ENCODE peak calls at places on chromosomes 1 and 21, in nine cellular contexts. One of them, this sample, is unnamed. For H3K4me1 and H3K36me3, the result is how much of the 10 kb centered on the place peaks cover.

GRCh38 chr1:64228181-64228957 is 24.9 kb downstream of the UBE2U start:
- DNase-seq in cardiac muscle cell: no peak
- DNase-seq in mammary epithelial cell: peak
- DNase-seq in keratinocyte: no peak
- DNase-seq in GM23248: peak
- DNase-seq in GM23338: no peak
- DNase-seq in hepatocyte: no peak
- DNase-seq in esophagus muscularis mucosa: no peak
- DNase-seq in PC-9: no peak
- DNase-seq in this sample: no peak

GRCh38 chr21:45129231-45129923 is 55.0 kb downstream of the ADARB1 start:
- DNase-seq in cardiac muscle cell: peak
- DNase-seq in mammary epithelial cell: peak
- DNase-seq in keratinocyte: peak
- DNase-seq in GM23248: peak
- DNase-seq in GM23338: no peak
- DNase-seq in hepatocyte: no peak
- DNase-seq in esophagus muscularis mucosa: no peak
- DNase-seq in PC-9: peak
- DNase-seq in this sample: no peak

GRCh38 chr1:63967901-63968300 is 194.1 kb downstream of the ROR1 start:
- DNase-seq in cardiac muscle cell: no peak
- DNase-seq in mammary epithelial cell: no peak
- DNase-seq in keratinocyte: no peak
- DNase-seq in GM23248: peak
- DNase-seq in GM23338: no peak
- DNase-seq in hepatocyte: no peak
- DNase-seq in esophagus muscularis mucosa: no peak
- DNase-seq in PC-9: no peak
- DNase-seq in this sample: no peak

GRCh38 chr1:109281680-109282496 is 1.1 kb downstream of the PSRC1 start:
- DNase-seq in cardiac muscle cell: no peak
- DNase-seq in mammary epithelial cell: no peak
- DNase-seq in keratinocyte: no peak
- DNase-seq in GM23248: peak
- DNase-seq in GM23338: no peak
- DNase-seq in hepatocyte: no peak
- DNase-seq in esophagus muscularis mucosa: no peak
- DNase-seq in PC-9: no peak
- DNase-seq in this sample: peak

GRCh38 chr1:30743584-30744059 is 14.0 kb downstream of the LAPTM5 start:
- DNase-seq in cardiac muscle cell: no peak
- DNase-seq in mammary epithelial cell: peak
- DNase-seq in keratinocyte: no peak
- DNase-seq in GM23248: no peak
- DNase-seq in GM23338: no peak
- DNase-seq in hepatocyte: no peak
- DNase-seq in esophagus muscularis mucosa: no peak
- DNase-seq in PC-9: no peak
- DNase-seq in this sample: no peak

GRCh38 chr1:201820413-201820812 is 8.5 kb upstream of the IPO9 start:
- DNase-seq in cardiac muscle cell: no peak
- DNase-seq in mammary epithelial cell: no peak
- DNase-seq in keratinocyte: no peak
- DNase-seq in GM23248: no peak
- DNase-seq in GM23338: no peak
- DNase-seq in hepatocyte: no peak
- DNase-seq in esophagus muscularis mucosa: no peak
- DNase-seq in PC-9: no peak
- DNase-seq in this sample: no peak

GRCh38 chr1:208101661-208102431 is 142.3 kb downstream of the PLXNA2 start:
- DNase-seq in cardiac muscle cell: no peak
- DNase-seq in mammary epithelial cell: no peak
- DNase-seq in keratinocyte: no peak
- DNase-seq in GM23248: peak
- DNase-seq in GM23338: peak
- DNase-seq in hepatocyte: no peak
- DNase-seq in esophagus muscularis mucosa: no peak
- DNase-seq in PC-9: no peak
- DNase-seq in this sample: no peak

GRCh38 chr1:201302168-201302896 is 19.0 kb downstream of the PKP1 start:
- DNase-seq in cardiac muscle cell: no peak
- DNase-seq in mammary epithelial cell: peak
- DNase-seq in keratinocyte: no peak
- DNase-seq in GM23248: peak
- DNase-seq in GM23338: no peak
- DNase-seq in hepatocyte: no peak
- DNase-seq in esophagus muscularis mucosa: no peak
- DNase-seq in PC-9: no peak
- DNase-seq in this sample: no peak

DNA sequence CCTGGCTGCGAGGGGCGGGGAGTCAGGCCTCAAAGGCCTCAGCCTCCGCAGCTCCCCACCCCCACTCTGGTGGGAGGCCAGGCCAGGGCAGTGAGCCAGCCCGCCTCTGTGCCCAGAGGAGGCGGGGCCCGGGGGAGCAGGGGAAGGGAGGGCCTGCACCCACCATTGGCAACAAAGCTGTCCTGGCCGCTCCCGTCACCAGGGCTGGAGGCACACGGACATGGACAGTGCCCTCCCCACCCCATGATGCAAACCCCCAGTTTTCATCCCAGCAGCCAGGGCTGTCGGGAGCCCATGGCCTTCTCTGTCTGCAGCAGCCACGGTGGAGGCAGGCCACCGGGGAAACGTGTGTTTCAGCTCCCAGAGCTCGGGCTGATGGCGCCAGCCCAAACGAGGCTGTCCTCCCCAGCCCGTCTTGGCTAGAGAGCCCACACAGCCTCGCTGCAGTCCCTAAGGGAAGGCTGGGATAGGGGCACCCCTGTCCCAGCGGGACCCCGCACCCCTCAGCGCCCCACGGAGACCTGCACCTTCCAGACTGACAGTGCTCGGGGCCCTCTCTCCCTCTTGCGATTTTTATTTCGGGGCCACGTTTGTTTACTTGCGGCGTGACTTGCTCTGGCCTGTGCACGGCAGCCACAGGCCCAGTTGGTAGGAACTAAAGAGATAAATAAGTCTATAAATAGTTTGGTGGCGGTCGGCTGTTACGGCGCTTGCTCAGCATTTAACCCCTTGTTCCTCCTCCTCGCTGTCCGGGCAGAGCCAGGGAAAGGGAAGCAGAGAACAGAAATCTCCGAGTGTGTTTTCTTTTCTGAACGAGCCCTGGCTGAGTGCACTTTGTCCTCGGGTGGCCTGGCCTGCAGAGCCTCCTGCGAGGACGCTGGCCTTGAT is 101.8 kb downstream of the PRDM16 start:
- DNase-seq in cardiac muscle cell: peak
- DNase-seq in mammary epithelial cell: no peak
- DNase-seq in keratinocyte: no peak
- DNase-seq in GM23248: peak
- DNase-seq in GM23338: no peak
- DNase-seq in hepatocyte: peak
- DNase-seq in esophagus muscularis mucosa: no peak
- DNase-seq in PC-9: no peak
- DNase-seq in this sample: peak
- H3K4me1 ChIP-seq in cardiac muscle cell: half or more
- H3K4me1 ChIP-seq in mammary epithelial cell: under half
- H3K4me1 ChIP-seq in keratinocyte: under half
- H3K4me1 ChIP-seq in GM23248: under half
- H3K4me1 ChIP-seq in GM23338: under half
- H3K4me1 ChIP-seq in hepatocyte: under half
- H3K4me1 ChIP-seq in esophagus muscularis mucosa: half or more
- H3K4me1 ChIP-seq in PC-9: under half
- H3K4me1 ChIP-seq in this sample: under half

DNA sequence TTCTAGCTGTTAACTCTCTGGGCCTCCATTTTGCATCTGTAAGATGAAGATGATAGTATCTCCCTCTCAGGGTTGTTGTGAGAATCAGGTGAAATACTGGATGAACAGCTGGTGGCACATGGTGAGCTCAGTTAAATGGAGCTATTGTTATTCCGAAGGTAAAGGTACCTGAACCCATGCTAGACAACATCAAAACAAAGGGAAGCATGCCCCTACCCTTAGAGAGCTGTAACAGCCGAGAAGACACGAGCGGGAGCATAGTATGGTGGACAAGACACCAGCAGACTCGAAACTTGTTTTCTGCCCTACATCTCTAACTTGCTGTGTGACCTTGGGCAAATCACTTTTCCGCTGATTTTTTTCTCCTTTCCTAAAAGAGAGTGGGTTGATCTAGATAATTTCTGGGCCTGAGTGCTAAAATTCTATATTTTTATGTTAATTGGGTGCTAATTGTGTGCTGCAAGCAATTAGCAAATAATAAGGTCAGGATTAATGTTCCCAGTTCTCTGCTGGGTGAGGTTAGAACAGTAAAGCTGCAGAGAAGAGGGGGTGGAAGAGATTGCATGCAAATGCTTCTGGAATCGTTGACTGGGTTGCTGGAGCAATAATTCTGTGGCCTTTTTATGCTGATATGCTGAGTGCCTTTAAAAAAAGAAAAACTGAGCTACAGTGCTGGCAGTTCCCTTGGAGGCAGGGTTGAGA is 10.8 kb downstream of the TMEM200B start:
- DNase-seq in cardiac muscle cell: no peak
- DNase-seq in mammary epithelial cell: no peak
- DNase-seq in keratinocyte: no peak
- DNase-seq in GM23248: no peak
- DNase-seq in GM23338: peak
- DNase-seq in hepatocyte: no peak
- DNase-seq in esophagus muscularis mucosa: no peak
- DNase-seq in PC-9: no peak
- DNase-seq in this sample: no peak
- H3K27ac ChIP-seq in cardiac muscle cell: no peak
- H3K27ac ChIP-seq in mammary epithelial cell: no peak
- H3K27ac ChIP-seq in keratinocyte: no peak
- H3K27ac ChIP-seq in GM23248: no peak
- H3K27ac ChIP-seq in GM23338: no peak
- H3K27ac ChIP-seq in hepatocyte: no peak
- H3K27ac ChIP-seq in esophagus muscularis mucosa: no peak
- H3K27ac ChIP-seq in PC-9: no peak
- H3K27ac ChIP-seq in this sample: no peak

GRCh38 chr1:9699361-9699760 is 47.8 kb downstream of the PIK3CD start:
- DNase-seq in cardiac muscle cell: no peak
- DNase-seq in mammary epithelial cell: peak
- DNase-seq in keratinocyte: no peak
- DNase-seq in GM23248: no peak
- DNase-seq in GM23338: no peak
- DNase-seq in hepatocyte: no peak
- DNase-seq in esophagus muscularis mucosa: no peak
- DNase-seq in PC-9: peak
- DNase-seq in this sample: no peak

GRCh38 chr1:9691726-9692125 is 40.2 kb downstream of the PIK3CD start:
- DNase-seq in cardiac muscle cell: no peak
- DNase-seq in mammary epithelial cell: no peak
- DNase-seq in keratinocyte: no peak
- DNase-seq in GM23248: peak
- DNase-seq in GM23338: no peak
- DNase-seq in hepatocyte: no peak
- DNase-seq in esophagus muscularis mucosa: no peak
- DNase-seq in PC-9: no peak
- DNase-seq in this sample: no peak

GRCh38 chr1:9700340-9700739 is 48.8 kb downstream of the PIK3CD start:
- DNase-seq in cardiac muscle cell: no peak
- DNase-seq in mammary epithelial cell: peak
- DNase-seq in keratinocyte: no peak
- DNase-seq in GM23248: peak
- DNase-seq in GM23338: no peak
- DNase-seq in hepatocyte: no peak
- DNase-seq in esophagus muscularis mucosa: no peak
- DNase-seq in PC-9: peak
- DNase-seq in this sample: no peak

GRCh38 chr1:9701661-9702060 is 50.1 kb downstream of the PIK3CD start:
- DNase-seq in cardiac muscle cell: no peak
- DNase-seq in mammary epithelial cell: peak
- DNase-seq in keratinocyte: no peak
- DNase-seq in GM23248: peak
- DNase-seq in GM23338: no peak
- DNase-seq in hepatocyte: no peak
- DNase-seq in esophagus muscularis mucosa: no peak
- DNase-seq in PC-9: no peak
- DNase-seq in this sample: no peak

GRCh38 chr1:9696793-9697192 is 45.3 kb downstream of the PIK3CD start:
- DNase-seq in cardiac muscle cell: no peak
- DNase-seq in mammary epithelial cell: no peak
- DNase-seq in keratinocyte: no peak
- DNase-seq in GM23248: no peak
- DNase-seq in GM23338: no peak
- DNase-seq in hepatocyte: no peak
- DNase-seq in esophagus muscularis mucosa: no peak
- DNase-seq in PC-9: no peak
- DNase-seq in this sample: no peak
- H3K36me3 ChIP-seq in cardiac muscle cell: under half
- H3K36me3 ChIP-seq in mammary epithelial cell: under half
- H3K36me3 ChIP-seq in keratinocyte: under half
- H3K36me3 ChIP-seq in GM23248: under half
- H3K36me3 ChIP-seq in GM23338: under half
- H3K36me3 ChIP-seq in hepatocyte: under half
- H3K36me3 ChIP-seq in esophagus muscularis mucosa: under half
- H3K36me3 ChIP-seq in PC-9: under half
- H3K36me3 ChIP-seq in this sample: under half

GRCh38 chr1:24002664-24003063 is 22.5 kb upstream of the SRSF10 start:
- DNase-seq in cardiac muscle cell: no peak
- DNase-seq in mammary epithelial cell: no peak
- DNase-seq in keratinocyte: no peak
- DNase-seq in GM23248: no peak
- DNase-seq in GM23338: no peak
- DNase-seq in hepatocyte: no peak
- DNase-seq in esophagus muscularis mucosa: no peak
- DNase-seq in PC-9: no peak
- DNase-seq in this sample: no peak

GRCh38 chr1:24004132-24004531 is 24.0 kb upstream of the SRSF10 start:
- DNase-seq in cardiac muscle cell: no peak
- DNase-seq in mammary epithelial cell: no peak
- DNase-seq in keratinocyte: no peak
- DNase-seq in GM23248: no peak
- DNase-seq in GM23338: no peak
- DNase-seq in hepatocyte: no peak
- DNase-seq in esophagus muscularis mucosa: no peak
- DNase-seq in PC-9: no peak
- DNase-seq in this sample: no peak

GRCh38 chr1:24003331-24003972 is 23.3 kb upstream of the SRSF10 start:
- DNase-seq in cardiac muscle cell: no peak
- DNase-seq in mammary epithelial cell: peak
- DNase-seq in keratinocyte: no peak
- DNase-seq in GM23248: peak
- DNase-seq in GM23338: peak
- DNase-seq in hepatocyte: peak
- DNase-seq in esophagus muscularis mucosa: no peak
- DNase-seq in PC-9: peak
- DNase-seq in this sample: no peak

GRCh38 chr1:24007079-24007478 is 27.0 kb upstream of the SRSF10 start:
- DNase-seq in cardiac muscle cell: no peak
- DNase-seq in mammary epithelial cell: no peak
- DNase-seq in keratinocyte: no peak
- DNase-seq in GM23248: no peak
- DNase-seq in GM23338: no peak
- DNase-seq in hepatocyte: no peak
- DNase-seq in esophagus muscularis mucosa: no peak
- DNase-seq in PC-9: no peak
- DNase-seq in this sample: no peak

DNA sequence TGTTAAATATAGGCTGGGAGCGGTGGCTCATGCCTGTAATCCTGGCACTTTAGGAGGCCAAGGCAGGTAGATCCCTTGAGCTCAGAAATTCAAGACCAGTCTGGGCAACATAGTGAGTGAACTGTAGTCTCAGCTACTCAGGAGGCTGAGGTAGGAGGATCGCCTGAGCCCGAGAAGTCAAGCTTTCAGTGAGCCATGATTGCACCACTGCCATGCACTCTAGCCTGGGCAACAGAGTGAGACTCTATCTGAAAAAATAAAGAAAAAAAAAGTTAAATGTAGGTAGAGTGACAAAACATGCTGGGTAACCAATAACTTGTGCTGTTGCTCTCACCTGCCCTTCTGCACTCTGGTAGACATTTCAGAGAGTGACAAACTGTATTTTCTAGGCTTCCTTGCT is 25.0 kb upstream of the SRSF10 start:
- DNase-seq in cardiac muscle cell: no peak
- DNase-seq in mammary epithelial cell: no peak
- DNase-seq in keratinocyte: no peak
- DNase-seq in GM23248: no peak
- DNase-seq in GM23338: no peak
- DNase-seq in hepatocyte: no peak
- DNase-seq in esophagus muscularis mucosa: no peak
- DNase-seq in PC-9: no peak
- DNase-seq in this sample: no peak
- H3K4me1 ChIP-seq in cardiac muscle cell: under half
- H3K4me1 ChIP-seq in mammary epithelial cell: under half
- H3K4me1 ChIP-seq in keratinocyte: under half
- H3K4me1 ChIP-seq in GM23248: under half
- H3K4me1 ChIP-seq in GM23338: under half
- H3K4me1 ChIP-seq in hepatocyte: under half
- H3K4me1 ChIP-seq in esophagus muscularis mucosa: under half
- H3K4me1 ChIP-seq in PC-9: under half
- H3K4me1 ChIP-seq in this sample: under half